ENCODE peak calls at places on chromosomes 12 and 14, in eight cellular contexts. G is GM19239; T is IMR-90; D is CD4-positive, alpha-beta memory T cell; A is frontal cortex; R is head of caudate nucleus; L is HS-5; K is activated T-cell treated with anti-CD3 and anti-CD28 coated beads for 4 hours. Z is an unnamed sample.

GRCh38 chr12:57046947-57047890 is 2.7 kb downstream of the MYO1A start:
- DNase-seq in A (no peak), K (no peak), T (no peak), D (no peak), R (no peak), G (no peak), L (no peak), Z (peak; percentile 56)

GRCh38 chr12:9867531-9867930 is 1.6 kb downstream of the CLEC2B start:
- DNase-seq in A (no peak), K (no peak), L (peak; percentile 29), G (no peak), T (no peak), D (no peak), R (no peak), Z (no peak)

GRCh38 chr14:96592591-96593388 is 90.6 kb downstream of the PAPOLA start:
- DNase-seq in K (peak; percentile 29), L (no peak), D (peak; percentile 64), A (peak; percentile 66), G (peak; percentile 75), T (peak; percentile 17), R (peak; percentile 80), Z (no peak)

GRCh38 chr12:47908738-47909137 is 3.9 kb upstream of the VDR start:
- DNase-seq in G (no peak), R (no peak), T (no peak), K (no peak), L (no peak), A (no peak), D (no peak), Z (no peak)

GRCh38 chr12:6225630-6226001 is 25.4 kb downstream of the CD9 start:
- DNase-seq in T (no peak), D (no peak), G (no peak), A (no peak), L (no peak), R (no peak), K (no peak), Z (no peak)

GRCh38 chr14:72611506-72611905 is 282.4 kb downstream of the DPF3 start:
- DNase-seq in A (no peak), G (no peak), R (no peak), L (no peak), K (no peak), T (no peak), D (no peak), Z (no peak)

GRCh38 chr14:92914087-92914656 is 8.8 kb upstream of the CHGA start:
- DNase-seq in R (no peak), K (no peak), L (no peak), T (peak; percentile 15), A (no peak), D (no peak), G (peak; percentile 50), Z (peak; percentile 8)

GRCh38 chr12:115257791-115258190 is 573.8 kb upstream of the TBX3 start:
- DNase-seq in G (no peak), D (no peak), T (peak; percentile 43), R (no peak), L (peak; percentile 67), K (no peak), A (no peak), Z (no peak)

GRCh38 chr14:58830121-58830520 is 192.4 kb downstream of the DACT1 start:
- DNase-seq in D (no peak), A (no peak), G (no peak), T (no peak), R (no peak), K (no peak), L (no peak), Z (no peak)

GRCh38 chr14:35365130-35366047 is 39.2 kb downstream of the NFKBIA start:
- DNase-seq in L (peak; percentile 80), R (peak; percentile 42), A (peak; percentile 71), K (peak; percentile 54), T (peak; percentile 92), G (no peak), D (no peak), Z (no peak)

GRCh38 chr12:80445083-80445482 is 1.0 kb downstream of the PTPRQ start:
- DNase-seq in A (no peak), T (peak; percentile 54), D (no peak), R (no peak), G (no peak), K (no peak), L (no peak), Z (no peak)

GRCh38 chr12:47779943-47780504 is 7.0 kb downstream of the SLC48A1 start:
- DNase-seq in L (no peak), A (no peak), D (no peak), R (no peak), G (no peak), K (no peak), T (no peak), Z (no peak)

GRCh38 chr14:31895206-31895605 is 181.9 kb upstream of the ARHGAP5 start:
- DNase-seq in R (no peak), D (no peak), A (no peak), K (no peak), G (no peak), T (peak; percentile 89), L (peak; percentile 49), Z (no peak)

GRCh38 chr14:73058923-73059311 is 583 bp downstream of the RBM25 start:
- DNase-seq in K (peak; percentile 20), G (peak; percentile 33), R (peak; percentile 30), D (no peak), L (peak; percentile 8), T (peak; percentile 14), A (peak; percentile 47), Z (no peak)

GRCh38 chr14:93905623-93906022 is 21.5 kb upstream of the FAM181A start:
- DNase-seq in L (no peak), T (no peak), A (no peak), G (no peak), K (no peak), D (no peak), R (no peak), Z (no peak)

GRCh38 chr12:57118711-57119271 is 7.6 kb upstream of the STAT6 start:
- DNase-seq in A (no peak), K (no peak), R (no peak), G (no peak), L (no peak), D (no peak), T (peak; percentile 31), Z (no peak)